ENCODE peak calls at places on chromosomes 1 and 21, in ten cellular contexts. Q is A673, W is GM23248, F is HAP-1, R is MG63, Y is neuronal stem cell, C is kidney epithelial cell, P is gastrocnemius medialis, S is esophagus squamous epithelium, O is GM12865. U is an unnamed sample.

GRCh38 chr1:234123867-234124266 is 219.4 kb downstream of the SLC35F3 start:
- DNase-seq in Q (no peak), W (no peak), F (no peak), R (no peak), Y (no peak), C (peak), P (no peak), S (no peak), O (no peak), U (no peak)

GRCh38 chr1:151972533-151973270 is 21.0 kb downstream of the S100A10 start:
- DNase-seq in Q (peak), W (peak), F (no peak), R (peak), Y (no peak), C (peak), P (no peak), S (no peak), O (no peak), U (peak)

GRCh38 chr1:11629184-11629583 is 25.0 kb downstream of the FBXO2 start:
- DNase-seq in Q (no peak), W (no peak), F (no peak), R (no peak), Y (no peak), C (no peak), P (no peak), S (no peak), O (no peak), U (no peak)

GRCh38 chr1:107669996-107670395 is 295.0 kb downstream of the VAV3 start:
- DNase-seq in Q (peak), W (peak), F (no peak), R (peak), Y (no peak), C (no peak), P (no peak), S (no peak), O (peak), U (no peak)

GRCh38 chr21:46141767-46142580 is 13.4 kb downstream of the FTCD start:
- DNase-seq in Q (no peak), W (no peak), F (no peak), R (no peak), Y (no peak), C (no peak), P (no peak), S (no peak), O (no peak), U (no peak)

GRCh38 chr1:224251741-224252146 is 68.7 kb downstream of the DEGS1 start:
- DNase-seq in Q (peak), W (no peak), F (no peak), R (no peak), Y (no peak), C (no peak), P (no peak), S (no peak), O (no peak), U (no peak)

GRCh38 chr1:65431111-65431705 is 10.7 kb downstream of the LEPR start:
- DNase-seq in Q (peak), W (peak), F (peak), R (no peak), Y (no peak), C (no peak), P (no peak), S (no peak), O (peak), U (peak)

GRCh38 chr1:169925505-169926482 is 32.1 kb upstream of the SCYL3 start:
- DNase-seq in Q (no peak), W (no peak), F (no peak), R (no peak), Y (peak), C (no peak), P (no peak), S (no peak), O (peak), U (no peak)

GRCh38 chr1:203349757-203350522 is 982 bp downstream of the FMOD start:
- DNase-seq in Q (no peak), W (no peak), F (no peak), R (no peak), Y (no peak), C (no peak), P (no peak), S (no peak), O (no peak), U (no peak)

GRCh38 chr1:180544050-180544449 is 14.7 kb upstream of the OVAAL start:
- DNase-seq in Q (no peak), W (no peak), F (no peak), R (peak), Y (no peak), C (no peak), P (no peak), S (no peak), O (no peak), U (no peak)

GRCh38 chr1:25619101-25619890 is 2.7 kb downstream of the MAN1C1 start:
- DNase-seq in Q (peak), W (peak), F (peak), R (no peak), Y (peak), C (no peak), P (no peak), S (no peak), O (peak), U (peak)

GRCh38 chr1:110383311-110383990 is 7.4 kb downstream of the SLC16A4 start:
- DNase-seq in Q (peak), W (peak), F (no peak), R (no peak), Y (no peak), C (no peak), P (no peak), S (no peak), O (no peak), U (no peak)

GRCh38 chr1:88892146-88892877 is 945 bp upstream of the GTF2B start:
- DNase-seq in Q (peak), W (peak), F (no peak), R (peak), Y (no peak), C (no peak), P (no peak), S (no peak), O (peak), U (no peak)

GRCh38 chr1:236039736-236040670 is 24.9 kb downstream of the NID1 start:
- DNase-seq in Q (no peak), W (no peak), F (no peak), R (no peak), Y (no peak), C (no peak), P (peak), S (no peak), O (no peak), U (no peak)

GRCh38 chr1:44294588-44295007 is 60.5 kb downstream of the ERI3 start:
- DNase-seq in Q (no peak), W (peak), F (no peak), R (peak), Y (no peak), C (no peak), P (peak), S (no peak), O (no peak), U (peak)

GRCh38 chr1:230682274-230682673 is 31.6 kb downstream of the AGT start:
- DNase-seq in Q (no peak), W (peak), F (no peak), R (no peak), Y (no peak), C (no peak), P (peak), S (no peak), O (no peak), U (no peak)

GRCh38 chr1:150322310-150322709 is 977 bp downstream of the PRPF3 start:
- DNase-seq in Q (no peak), W (peak), F (no peak), R (no peak), Y (no peak), C (no peak), P (no peak), S (no peak), O (peak), U (no peak)

GRCh38 chr1:8625981-8626898 is 191.2 kb downstream of the RERE start:
- DNase-seq in Q (no peak), W (peak), F (no peak), R (peak), Y (no peak), C (peak), P (no peak), S (no peak), O (no peak), U (peak)

GRCh38 chr1:184740344-184740743 is 14.3 kb downstream of the EDEM3 start:
- DNase-seq in Q (no peak), W (no peak), F (no peak), R (no peak), Y (no peak), C (no peak), P (no peak), S (no peak), O (no peak), U (no peak)

GRCh38 chr21:19490481-19490880 is 1086.9 kb upstream of the TMPRSS15 start:
- DNase-seq in Q (no peak), W (no peak), F (no peak), R (no peak), Y (no peak), C (no peak), P (no peak), S (no peak), O (no peak), U (peak)

GRCh38 chr1:70436617-70437236 is 25.7 kb downstream of the CTH start:
- DNase-seq in Q (peak), W (peak), F (no peak), R (no peak), Y (no peak), C (no peak), P (no peak), S (no peak), O (no peak), U (no peak)

GRCh38 chr21:37619464-37619974 is 252.9 kb downstream of the DYRK1A start:
- DNase-seq in Q (no peak), W (no peak), F (no peak), R (peak), Y (no peak), C (no peak), P (no peak), S (no peak), O (no peak), U (no peak)

GRCh38 chr21:42218836-42219605 is at the start of gene ABCG1:
- DNase-seq in Q (peak), W (peak), F (no peak), R (peak), Y (peak), C (no peak), P (no peak), S (no peak), O (no peak), U (no peak)
- H3K4me3 ChIP-seq in Q (peak), W (peak), F (no peak), R (peak), Y (no peak), C (peak), P (peak), S (peak), O (peak), U (no peak)

GRCh38 chr1:78176448-78176847 is 130.7 kb downstream of the GIPC2 start:
- DNase-seq in Q (peak), W (peak), F (no peak), R (peak), Y (no peak), C (no peak), P (no peak), S (no peak), O (no peak), U (no peak)

GRCh38 chr1:78170845-78171244 is 125.1 kb downstream of the GIPC2 start:
- DNase-seq in Q (no peak), W (peak), F (no peak), R (no peak), Y (no peak), C (no peak), P (no peak), S (no peak), O (no peak), U (no peak)

GRCh38 chr1:78168306-78168705 is 122.5 kb downstream of the GIPC2 start:
- DNase-seq in Q (no peak), W (peak), F (no peak), R (peak), Y (no peak), C (no peak), P (no peak), S (no peak), O (no peak), U (no peak)

GRCh38 chr1:78177708-78178270 is 132.0 kb downstream of the GIPC2 start:
- DNase-seq in Q (no peak), W (no peak), F (no peak), R (no peak), Y (no peak), C (no peak), P (no peak), S (no peak), O (no peak), U (no peak)

GRCh38 chr1:78171736-78172590 is 126.2 kb downstream of the GIPC2 start:
- DNase-seq in Q (no peak), W (peak), F (no peak), R (peak), Y (no peak), C (no peak), P (no peak), S (no peak), O (no peak), U (no peak)
- H3K4me3 ChIP-seq in Q (no peak), W (peak), F (no peak), R (no peak), Y (no peak), C (no peak), P (no peak), S (no peak), O (no peak), U (no peak)

GRCh38 chr1:243443557-243443956 is 187.7 kb downstream of the SDCCAG8 start:
- DNase-seq in Q (no peak), W (no peak), F (no peak), R (no peak), Y (no peak), C (no peak), P (no peak), S (no peak), O (no peak), U (no peak)
- H3K4me3 ChIP-seq in Q (no peak), W (no peak), F (no peak), R (no peak), Y (no peak), C (no peak), P (no peak), S (no peak), O (no peak), U (no peak)

DNA sequence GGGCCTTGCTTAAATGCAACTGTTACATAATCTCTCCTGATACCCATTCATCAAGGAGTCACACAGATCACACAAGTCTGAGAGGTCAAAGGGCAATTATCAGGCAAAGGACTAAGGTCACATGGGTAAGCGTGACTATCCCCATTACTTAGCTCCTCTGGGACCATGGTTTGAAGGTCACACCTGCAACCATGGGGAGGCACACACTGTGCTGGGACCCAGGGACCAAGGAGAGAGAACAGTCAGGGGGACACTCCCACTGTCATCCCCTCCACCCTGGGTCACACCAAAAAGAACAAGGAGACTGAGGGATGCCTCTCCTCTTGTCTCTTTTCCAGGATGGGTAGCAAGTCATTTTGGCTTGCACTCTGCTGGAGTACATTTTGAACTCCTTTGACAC is 30.9 kb upstream of the CTBS start:
- DNase-seq in Q (no peak), W (no peak), F (no peak), R (no peak), Y (no peak), C (no peak), P (no peak), S (no peak), O (no peak), U (no peak)
- H3K4me3 ChIP-seq in Q (no peak), W (no peak), F (no peak), R (no peak), Y (no peak), C (no peak), P (no peak), S (no peak), O (no peak), U (no peak)

GRCh38 chr1:225700889-225701465 is 48.1 kb upstream of the ENAH start:
- DNase-seq in Q (peak), W (peak), F (no peak), R (no peak), Y (no peak), C (no peak), P (peak), S (no peak), O (no peak), U (peak)
- H3K4me3 ChIP-seq in Q (no peak), W (peak), F (no peak), R (peak), Y (no peak), C (no peak), P (peak), S (no peak), O (no peak), U (no peak)

GRCh38 chr1:228036701-228037231 is 30.0 kb downstream of the WNT3A start:
- DNase-seq in Q (no peak), W (no peak), F (no peak), R (no peak), Y (no peak), C (no peak), P (no peak), S (no peak), O (no peak), U (no peak)

GRCh38 chr1:228039504-228039903 is 32.7 kb downstream of the WNT3A start:
- DNase-seq in Q (no peak), W (no peak), F (no peak), R (no peak), Y (no peak), C (no peak), P (no peak), S (no peak), O (no peak), U (no peak)

GRCh38 chr1:228038387-228039005 is 31.7 kb downstream of the WNT3A start:
- DNase-seq in Q (no peak), W (no peak), F (no peak), R (no peak), Y (no peak), C (no peak), P (no peak), S (no peak), O (no peak), U (no peak)

GRCh38 chr1:228039006-228039481 is 32.2 kb downstream of the WNT3A start:
- DNase-seq in Q (no peak), W (no peak), F (no peak), R (no peak), Y (no peak), C (no peak), P (no peak), S (no peak), O (no peak), U (no peak)

DNA sequence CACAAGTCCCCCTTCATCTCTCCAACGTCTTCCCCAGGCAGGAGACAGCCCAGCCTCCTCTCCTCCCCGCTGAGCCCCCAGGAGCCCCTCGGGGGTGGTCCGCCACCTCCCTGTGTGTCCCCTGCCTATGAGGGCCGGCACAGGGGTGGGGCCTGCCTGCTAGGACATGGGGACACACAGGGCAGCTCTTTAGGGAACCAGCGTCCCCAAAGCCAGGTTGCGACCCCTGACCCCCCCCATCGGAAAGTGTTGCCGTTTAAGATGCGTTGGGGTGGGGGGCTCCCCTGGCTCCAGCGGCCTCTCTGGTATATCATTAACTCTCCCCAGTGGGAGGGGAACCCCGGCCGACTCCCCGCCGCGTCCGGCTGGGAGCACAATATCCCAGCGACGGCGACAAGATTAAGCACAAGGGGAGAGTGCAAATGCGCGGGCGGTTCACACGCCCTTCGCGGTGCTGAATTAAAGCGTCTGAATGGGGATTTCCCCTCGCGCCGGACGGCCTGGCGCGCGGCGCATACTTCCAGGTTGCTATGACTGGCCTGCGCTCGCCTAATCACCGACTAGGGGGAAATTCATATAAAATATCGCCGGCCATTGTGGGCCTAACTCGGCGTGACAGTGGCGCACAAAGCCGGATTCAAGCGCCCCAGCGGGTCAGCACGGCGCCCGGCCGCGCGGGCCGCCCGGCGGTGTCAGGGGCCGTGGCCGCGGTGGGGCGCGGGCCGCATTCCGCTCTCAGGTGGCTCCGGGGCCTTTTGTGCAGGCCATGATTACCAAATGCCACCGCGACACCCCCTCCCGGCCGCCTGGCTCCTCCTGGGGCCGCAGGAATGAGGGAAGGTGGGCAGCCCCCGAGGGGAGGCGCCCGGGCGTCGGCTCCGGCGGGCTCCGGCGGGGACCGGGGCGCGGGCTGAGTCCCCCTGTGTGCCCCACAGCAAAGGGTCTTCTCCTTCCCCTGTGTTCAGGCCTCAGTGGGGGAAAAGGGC is 30.9 kb downstream of the WNT3A start:
- DNase-seq in Q (peak), W (peak), F (no peak), R (no peak), Y (peak), C (no peak), P (no peak), S (no peak), O (peak), U (peak)
- H3K4me3 ChIP-seq in Q (peak), W (peak), F (no peak), R (no peak), Y (peak), C (peak), P (peak), S (peak), O (no peak), U (no peak)

GRCh38 chr1:67457247-67457646 is 27.0 kb upstream of the SERBP1 start:
- DNase-seq in Q (no peak), W (no peak), F (no peak), R (no peak), Y (no peak), C (no peak), P (no peak), S (no peak), O (no peak), U (no peak)
- H3K4me3 ChIP-seq in Q (no peak), W (no peak), F (no peak), R (no peak), Y (no peak), C (no peak), P (no peak), S (no peak), O (no peak), U (no peak)